ENCODE peak calls at places on chromosome 4, in seven cellular contexts. V is naive B cell; D is fibroblast of the aortic adventitia; T is amygdala; K is activated T-cell treated with anti-CD3 and anti-CD28 coated beads for 1 hour; N is stimulated activated CD8-positive, alpha-beta memory T cell treated with anti-CD3 and anti-CD28 coated beads, Interleukin-12 subunit alpha, Interleukin-12 subunit beta, amount 100 ng/mL, for 4 hours; Q is iris pigment epithelial cell. Y is an unnamed sample.

GRCh38 chr4:145735330-145735638 is 55.3 kb downstream of the C4orf51 start:
- DNase-seq in Q (peak), T (no peak), N (no peak), D (peak), K (no peak), V (no peak), Y (no peak)

GRCh38 chr4:125986307-125986706 is 671.6 kb downstream of the FAT4 start:
- DNase-seq in K (no peak), V (no peak), Q (no peak), N (no peak), D (no peak), T (no peak), Y (no peak)

GRCh38 chr4:165768281-165768680 is 104.8 kb upstream of the TLL1 start:
- DNase-seq in K (no peak), T (no peak), Q (no peak), V (no peak), D (no peak), N (no peak), Y (no peak)

GRCh38 chr4:30543057-30543456 is 177.1 kb upstream of the PCDH7 start:
- DNase-seq in V (no peak), K (no peak), N (no peak), T (no peak), D (no peak), Q (no peak), Y (no peak)

GRCh38 chr4:14871676-14872430 is 130.4 kb upstream of the CPEB2 start:
- DNase-seq in Q (no peak), D (peak), N (peak), K (peak), V (peak), T (no peak), Y (no peak)

GRCh38 chr4:165784672-165785071 is 88.4 kb upstream of the TLL1 start:
- DNase-seq in D (peak), Q (no peak), N (no peak), K (no peak), T (no peak), V (no peak), Y (no peak)

GRCh38 chr4:172995161-172995560 is 173.4 kb upstream of the GALNT7 start:
- DNase-seq in K (no peak), T (no peak), Q (no peak), N (no peak), V (no peak), D (no peak), Y (no peak)

GRCh38 chr4:137367608-137368007 is 164.7 kb downstream of the PCDH18 start:
- DNase-seq in Q (peak), K (no peak), V (no peak), D (peak), N (no peak), T (no peak), Y (no peak)

GRCh38 chr4:101993002-101993840 is 202.7 kb downstream of the BANK1 start:
- DNase-seq in D (peak), Q (no peak), K (no peak), T (no peak), V (no peak), N (no peak), Y (no peak)

GRCh38 chr4:92304073-92304472 is 307 bp downstream of the GRID2 start:
- DNase-seq in Q (no peak), K (no peak), D (no peak), T (peak), V (no peak), N (no peak), Y (no peak)

GRCh38 chr4:8341691-8342090 is 72.1 kb downstream of the HTRA3 start:
- DNase-seq in V (no peak), K (no peak), D (no peak), T (peak), Q (no peak), N (no peak), Y (no peak)

GRCh38 chr4:54781771-54782170 is 124.0 kb downstream of the KIT start:
- DNase-seq in N (no peak), D (peak), K (no peak), Q (no peak), V (no peak), T (no peak), Y (no peak)

GRCh38 chr4:88320174-88320779 is 35.9 kb upstream of the PPM1K start:
- DNase-seq in V (no peak), Q (peak), K (no peak), D (no peak), T (no peak), N (no peak), Y (no peak)